ENCODE peak calls at places on chromosomes 12 and 14, in five cellular contexts. L, A, B, F and E are unnamed samples.

GRCh38 chr14:25006961-25007795 is 42.8 kb downstream of the STXBP6 start:
- DNase-seq in L (no peak), A (peak; percentile 87), B (no peak), F (no peak), E (no peak)

GRCh38 chr14:100448376-100448775 is 125.2 kb downstream of the SLC25A47 start:
- DNase-seq in L (no peak), A (no peak), B (no peak), F (no peak), E (no peak)

GRCh38 chr12:63845726-63846125 is 1.2 kb downstream of the SRGAP1 start:
- DNase-seq in L (no peak), A (peak; percentile 38), B (no peak), F (no peak), E (no peak)

GRCh38 chr14:24401810-24402702 is 3.3 kb downstream of the NYNRIN start:
- DNase-seq in L (no peak), A (no peak), B (no peak), F (no peak), E (no peak)

GRCh38 chr12:63064080-63064479 is 86.9 kb downstream of the AVPR1A start:
- DNase-seq in L (no peak), A (peak; percentile 33), B (no peak), F (no peak), E (no peak)

GRCh38 chr12:92757599-92758121 is 54.9 kb downstream of the PLEKHG7 start:
- DNase-seq in L (no peak), A (no peak), B (no peak), F (no peak), E (no peak)

GRCh38 chr14:105525861-105526780 is at the start of gene TMEM121:
- DNase-seq in L (peak; percentile 63), A (no peak), B (no peak), F (no peak), E (no peak)

GRCh38 chr12:110922652-110923051 is 2.3 kb upstream of the MYL2 start:
- DNase-seq in L (no peak), A (no peak), B (no peak), F (no peak), E (no peak)

GRCh38 chr14:75430526-75430925 is 2.7 kb downstream of the JDP2 start:
- DNase-seq in L (no peak), A (peak; percentile 65), B (no peak), F (no peak), E (peak; percentile 70)

GRCh38 chr12:109185441-109185840 is 69.1 kb downstream of the ACACB start:
- DNase-seq in L (no peak), A (no peak), B (no peak), F (no peak), E (no peak)

GRCh38 chr12:121996050-121996944 is 25.4 kb upstream of the BCL7A start:
- DNase-seq in L (no peak), A (no peak), B (no peak), F (no peak), E (no peak)

GRCh38 chr12:121992059-121992879 is 29.4 kb upstream of the BCL7A start:
- DNase-seq in L (no peak), A (peak; percentile 95), B (peak; percentile 50), F (no peak), E (no peak)

GRCh38 chr12:122001379-122002209 is 20.1 kb upstream of the BCL7A start:
- DNase-seq in L (peak; percentile 24), A (no peak), B (no peak), F (no peak), E (no peak)

GRCh38 chr12:121996945-121997612 is 24.6 kb upstream of the BCL7A start:
- DNase-seq in L (no peak), A (no peak), B (no peak), F (no peak), E (no peak)
- H3K27ac ChIP-seq in L (no peak overlapping the region), A (peak overlapping the region; percentile 83), B (no peak overlapping the region), F (no peak overlapping the region), E (no peak overlapping the region)

GRCh38 chr14:91273273-91273884 is 28.9 kb upstream of the GPR68 start:
- DNase-seq in L (no peak), A (no peak), B (no peak), F (no peak), E (no peak)

GRCh38 chr14:91277546-91278382 is 33.3 kb upstream of the GPR68 start:
- DNase-seq in L (no peak), A (no peak), B (no peak), F (no peak), E (no peak)

GRCh38 chr14:91272341-91273272 is 28.1 kb upstream of the GPR68 start:
- DNase-seq in L (no peak), A (no peak), B (no peak), F (no peak), E (no peak)

GRCh38 chr14:91273885-91274273 is 29.4 kb upstream of the GPR68 start:
- DNase-seq in L (no peak), A (no peak), B (no peak), F (no peak), E (no peak)

DNA sequence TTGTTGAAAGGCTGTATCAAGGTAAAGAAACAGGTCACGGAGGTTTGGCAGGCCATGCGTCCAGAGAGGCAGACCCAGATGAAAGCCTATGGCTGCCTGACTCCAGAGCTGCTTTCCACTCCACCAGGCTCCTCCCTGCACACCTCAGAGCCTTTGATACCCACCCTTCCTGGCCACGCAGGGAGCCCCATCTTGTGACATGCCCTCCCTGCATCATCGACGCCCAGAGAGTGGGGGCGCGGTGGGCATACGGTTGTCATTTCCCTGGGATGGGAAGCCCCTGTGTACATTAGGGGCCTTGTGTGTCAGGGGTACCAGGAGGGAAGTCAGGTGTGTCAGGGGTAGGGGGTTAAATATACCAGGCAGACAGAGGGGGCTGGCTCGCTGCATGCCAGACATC is 30.3 kb upstream of the GPR68 start:
- DNase-seq in L (no peak), A (no peak), B (no peak), F (no peak), E (no peak)
- H3K27ac ChIP-seq in L (no peak overlapping the region), A (no peak overlapping the region), B (no peak overlapping the region), F (peak overlapping the region; percentile 13), E (no peak overlapping the region)

DNA sequence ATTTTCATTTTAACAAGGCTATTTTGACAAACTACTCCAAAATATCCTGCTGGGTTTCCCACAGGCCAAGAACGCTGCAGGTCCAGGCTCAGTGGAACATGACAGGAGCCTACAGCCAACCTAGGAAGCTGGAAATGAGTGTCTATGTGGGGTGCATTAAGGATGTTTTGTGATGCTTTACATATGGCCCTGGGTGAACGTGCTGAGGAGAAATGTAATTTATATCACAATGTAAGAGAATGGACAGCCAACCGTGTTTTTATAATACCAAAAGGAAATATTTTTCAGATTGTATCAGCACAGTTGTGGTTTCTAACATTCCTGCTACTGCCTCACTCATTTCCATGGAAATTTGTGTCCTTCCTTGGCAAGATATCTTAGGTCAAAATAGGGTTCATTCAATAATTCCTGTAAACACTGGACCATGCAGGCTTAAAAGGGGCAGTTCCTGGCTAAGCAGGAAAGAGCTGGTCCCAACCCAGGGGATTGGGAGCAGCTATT is 51.5 kb downstream of the ST8SIA1 start:
- DNase-seq in L (no peak), A (peak; percentile 89), B (no peak), F (no peak), E (no peak)
- H3K27ac ChIP-seq in L (no peak overlapping the region), A (no peak overlapping the region), B (peak overlapping the region; percentile 27), F (no peak overlapping the region), E (peak overlapping the region; percentile 86)

GRCh38 chr12:122945047-122945592 is 21.1 kb downstream of the ABCB9 start:
- DNase-seq in L (no peak), A (no peak), B (no peak), F (no peak), E (no peak)

GRCh38 chr12:122942609-122943008 is 23.7 kb downstream of the ABCB9 start:
- DNase-seq in L (no peak), A (no peak), B (no peak), F (no peak), E (no peak)

GRCh38 chr12:122944588-122944987 is 21.7 kb downstream of the ABCB9 start:
- DNase-seq in L (no peak), A (peak; percentile 58), B (no peak), F (no peak), E (no peak)

GRCh38 chr12:122946690-122947271 is 19.5 kb downstream of the ABCB9 start:
- DNase-seq in L (no peak), A (peak; percentile 97), B (peak; percentile 68), F (no peak), E (peak; percentile 96)

GRCh38 chr12:122943196-122943595 is 23.1 kb downstream of the ABCB9 start:
- DNase-seq in L (no peak), A (peak; percentile 34), B (no peak), F (no peak), E (no peak)
- H3K27ac ChIP-seq in L (no peak overlapping the region), A (no peak overlapping the region), B (peak overlapping the region; percentile 43), F (no peak overlapping the region), E (no peak overlapping the region)

GRCh38 chr14:102485693-102486512 is 23.7 kb downstream of the ANKRD9 start:
- DNase-seq in L (no peak), A (no peak), B (no peak), F (no peak), E (no peak)
- H3K27ac ChIP-seq in L (no peak overlapping the region), A (no peak overlapping the region), B (no peak overlapping the region), F (no peak overlapping the region), E (no peak overlapping the region)